ENCODE peak calls at places on chromosomes 12 and 14, in eight cellular contexts. O, T, Q, U, Z, F, E and C are unnamed samples.

GRCh38 chr14:20515846-20516245 is 10.5 kb downstream of the RNASE10 start:
- DNase-seq in O (no peak), T (no peak), Q (no peak), U (no peak), Z (no peak), F (no peak), E (no peak), C (peak)

GRCh38 chr12:65520658-65521057 is 242.2 kb downstream of the MSRB3 start:
- DNase-seq in O (no peak), T (no peak), Q (no peak), U (no peak), Z (no peak), F (no peak), E (no peak), C (no peak)

GRCh38 chr12:57280234-57281062 is 29.5 kb upstream of the STAC3 start:
- DNase-seq in O (peak), T (no peak), Q (peak), U (peak), Z (peak), F (no peak), E (peak), C (peak)

GRCh38 chr12:22971771-22972191 is 346.8 kb downstream of the ETNK1 start:
- DNase-seq in O (no peak), T (no peak), Q (no peak), U (no peak), Z (no peak), F (no peak), E (no peak), C (no peak)

GRCh38 chr14:35878272-35879140 is 52.4 kb downstream of the BRMS1L start:
- DNase-seq in O (no peak), T (no peak), Q (no peak), U (peak), Z (no peak), F (peak), E (no peak), C (peak)

GRCh38 chr14:85466678-85467077 is 63.3 kb upstream of the FLRT2 start:
- DNase-seq in O (no peak), T (no peak), Q (no peak), U (no peak), Z (no peak), F (no peak), E (no peak), C (no peak)

GRCh38 chr12:111767362-111768158 is 827 bp downstream of the ALDH2 start:
- DNase-seq in O (no peak), T (no peak), Q (no peak), U (no peak), Z (no peak), F (peak), E (no peak), C (peak)

GRCh38 chr14:84409435-84409834 is 1120.5 kb upstream of the FLRT2 start:
- DNase-seq in O (no peak), T (no peak), Q (no peak), U (no peak), Z (no peak), F (no peak), E (no peak), C (no peak)

GRCh38 chr14:76917158-76917596 is 91.0 kb downstream of the LRRC74A start:
- DNase-seq in O (peak), T (no peak), Q (no peak), U (peak), Z (peak), F (peak), E (no peak), C (peak)

GRCh38 chr12:46944104-46944503 is 118.3 kb upstream of the SLC38A4 start:
- DNase-seq in O (no peak), T (no peak), Q (no peak), U (peak), Z (no peak), F (no peak), E (no peak), C (peak)

GRCh38 chr12:57604454-57605307 is at the start of gene DTX3:
- DNase-seq in O (peak), T (peak), Q (no peak), U (peak), Z (peak), F (peak), E (no peak), C (no peak)

GRCh38 chr14:35390577-35391387 is 13.8 kb downstream of the NFKBIA start:
- DNase-seq in O (peak), T (no peak), Q (no peak), U (no peak), Z (no peak), F (no peak), E (no peak), C (peak)

GRCh38 chr12:57057037-57057436 is 7.1 kb upstream of the MYO1A start:
- DNase-seq in O (no peak), T (no peak), Q (no peak), U (no peak), Z (no peak), F (no peak), E (no peak), C (no peak)

GRCh38 chr14:80959448-80960006 is 4.1 kb downstream of the TSHR start:
- DNase-seq in O (peak), T (no peak), Q (peak), U (no peak), Z (peak), F (peak), E (peak), C (no peak)

GRCh38 chr12:49875115-49875720 is 28.5 kb downstream of the FAIM2 start:
- DNase-seq in O (no peak), T (no peak), Q (no peak), U (no peak), Z (no peak), F (no peak), E (no peak), C (no peak)

GRCh38 chr12:45435945-45436710 is 220.2 kb downstream of the ANO6 start:
- DNase-seq in O (no peak), T (no peak), Q (no peak), U (no peak), Z (no peak), F (no peak), E (no peak), C (peak)

GRCh38 chr12:113932411-113933196 is 33.5 kb downstream of the RBM19 start:
- DNase-seq in O (no peak), T (peak), Q (no peak), U (no peak), Z (no peak), F (no peak), E (no peak), C (no peak)

GRCh38 chr12:65952737-65953209 is 128.5 kb downstream of the HMGA2 start:
- DNase-seq in O (no peak), T (no peak), Q (no peak), U (peak), Z (no peak), F (no peak), E (no peak), C (no peak)

GRCh38 chr14:99884834-99885648 is 91.8 kb downstream of the EML1 start:
- DNase-seq in O (peak), T (no peak), Q (no peak), U (peak), Z (peak), F (peak), E (no peak), C (no peak)

GRCh38 chr12:16526693-16527092 is 79.3 kb downstream of the LMO3 start:
- DNase-seq in O (no peak), T (no peak), Q (no peak), U (no peak), Z (no peak), F (no peak), E (no peak), C (peak)

GRCh38 chr14:101708853-101709532 is 52.5 kb upstream of the PPP2R5C start:
- DNase-seq in O (no peak), T (no peak), Q (no peak), U (no peak), Z (no peak), F (no peak), E (no peak), C (no peak)

GRCh38 chr14:23008836-23009235 is 1.1 kb downstream of the C14orf93 start:
- DNase-seq in O (peak), T (no peak), Q (no peak), U (no peak), Z (no peak), F (no peak), E (no peak), C (no peak)

GRCh38 chr14:91352101-91352500 is 65.5 kb downstream of the CCDC88C start:
- DNase-seq in O (peak), T (no peak), Q (no peak), U (no peak), Z (no peak), F (no peak), E (no peak), C (no peak)

GRCh38 chr14:68898248-68899032 is 80.7 kb downstream of the ACTN1 start:
- DNase-seq in O (no peak), T (no peak), Q (no peak), U (no peak), Z (no peak), F (no peak), E (no peak), C (no peak)

GRCh38 chr12:41932470-41932991 is 212.1 kb downstream of the GXYLT1 start:
- DNase-seq in O (peak), T (peak), Q (no peak), U (no peak), Z (peak), F (peak), E (no peak), C (peak)

GRCh38 chr14:54487771-54488170 is 1.0 kb downstream of the GMFB start:
- DNase-seq in O (no peak), T (no peak), Q (no peak), U (peak), Z (no peak), F (peak), E (no peak), C (peak)

GRCh38 chr14:98952595-98953325 is 319.2 kb downstream of the BCL11B start:
- DNase-seq in O (no peak), T (no peak), Q (no peak), U (peak), Z (no peak), F (no peak), E (no peak), C (no peak)

GRCh38 chr14:68181395-68182326 is 362.1 kb downstream of the RAD51B start:
- DNase-seq in O (peak), T (no peak), Q (no peak), U (peak), Z (no peak), F (no peak), E (no peak), C (no peak)

GRCh38 chr14:34718750-34719304 is 4.4 kb upstream of the CFL2 start:
- DNase-seq in O (no peak), T (no peak), Q (no peak), U (no peak), Z (no peak), F (no peak), E (no peak), C (no peak)